ENCODE peak calls at places on chromosomes 4 and X, in five cellular contexts. One of them, this sample, is unnamed.
A peak's percentile ranks its signal among the peaks of the same experiment; 100 is the strongest.

GRCh38 chr4:92045718-92046117 is 258.0 kb upstream of the GRID2 start:
- DNase-seq in IMR-90: no peak
- DNase-seq in breast epithelium: no peak
- DNase-seq in sigmoid colon: no peak
- DNase-seq in A549: no peak
- DNase-seq in this sample: no peak

GRCh38 chrX:39811391-39811790 is 286.4 kb downstream of the BCOR start:
- DNase-seq in IMR-90: no peak
- DNase-seq in breast epithelium: no peak
- DNase-seq in sigmoid colon: no peak
- DNase-seq in A549: no peak
- DNase-seq in this sample: no peak

GRCh38 chr4:69860007-69860406 is at the start of gene SULT1E1:
- DNase-seq in IMR-90: peak; percentile 0
- DNase-seq in breast epithelium: no peak
- DNase-seq in sigmoid colon: no peak
- DNase-seq in A549: no peak
- DNase-seq in this sample: no peak

GRCh38 chr4:69568787-69569186 is 70.7 kb downstream of the UGT2A2 start:
- DNase-seq in IMR-90: no peak
- DNase-seq in breast epithelium: no peak
- DNase-seq in sigmoid colon: no peak
- DNase-seq in A549: no peak
- DNase-seq in this sample: no peak

GRCh38 chrX:1325515-1326116 is 11.0 kb upstream of the IL3RA start:
- DNase-seq in IMR-90: no peak
- DNase-seq in breast epithelium: no peak
- DNase-seq in sigmoid colon: no peak
- DNase-seq in A549: no peak
- DNase-seq in this sample: no peak

GRCh38 chrX:109656774-109657173 is 31.8 kb upstream of the KCNE5 start:
- DNase-seq in IMR-90: no peak
- DNase-seq in breast epithelium: no peak
- DNase-seq in sigmoid colon: no peak
- DNase-seq in A549: no peak
- DNase-seq in this sample: no peak

GRCh38 chrX:101009086-101009485 is 39.6 kb downstream of the ARL13A start:
- DNase-seq in IMR-90: peak; percentile 58
- DNase-seq in breast epithelium: no peak
- DNase-seq in sigmoid colon: no peak
- DNase-seq in A549: no peak
- DNase-seq in this sample: no peak

GRCh38 chr4:6942238-6942800 is 32.7 kb downstream of the TBC1D14 start:
- DNase-seq in IMR-90: peak; percentile 98
- DNase-seq in breast epithelium: no peak
- DNase-seq in sigmoid colon: no peak
- DNase-seq in A549: peak; percentile 55
- DNase-seq in this sample: no peak

GRCh38 chr4:147683172-147683571 is 791 bp downstream of the PRMT9 start:
- DNase-seq in IMR-90: peak; percentile 32
- DNase-seq in breast epithelium: no peak
- DNase-seq in sigmoid colon: peak; percentile 76
- DNase-seq in A549: no peak
- DNase-seq in this sample: no peak

GRCh38 chr4:181998588-181998987 is 244.6 kb upstream of the TENM3 start:
- DNase-seq in IMR-90: no peak
- DNase-seq in breast epithelium: no peak
- DNase-seq in sigmoid colon: no peak
- DNase-seq in A549: no peak
- DNase-seq in this sample: no peak

GRCh38 chrX:34880656-34881055 is 61.9 kb upstream of the FAM47B start:
- DNase-seq in IMR-90: peak; percentile 74
- DNase-seq in breast epithelium: no peak
- DNase-seq in sigmoid colon: no peak
- DNase-seq in A549: no peak
- DNase-seq in this sample: no peak

GRCh38 chr4:76430519-76431388 is 4.3 kb upstream of the SHROOM3 start:
- DNase-seq in IMR-90: peak; percentile 60
- DNase-seq in breast epithelium: no peak
- DNase-seq in sigmoid colon: no peak
- DNase-seq in A549: peak; percentile 33
- DNase-seq in this sample: no peak

DNA sequence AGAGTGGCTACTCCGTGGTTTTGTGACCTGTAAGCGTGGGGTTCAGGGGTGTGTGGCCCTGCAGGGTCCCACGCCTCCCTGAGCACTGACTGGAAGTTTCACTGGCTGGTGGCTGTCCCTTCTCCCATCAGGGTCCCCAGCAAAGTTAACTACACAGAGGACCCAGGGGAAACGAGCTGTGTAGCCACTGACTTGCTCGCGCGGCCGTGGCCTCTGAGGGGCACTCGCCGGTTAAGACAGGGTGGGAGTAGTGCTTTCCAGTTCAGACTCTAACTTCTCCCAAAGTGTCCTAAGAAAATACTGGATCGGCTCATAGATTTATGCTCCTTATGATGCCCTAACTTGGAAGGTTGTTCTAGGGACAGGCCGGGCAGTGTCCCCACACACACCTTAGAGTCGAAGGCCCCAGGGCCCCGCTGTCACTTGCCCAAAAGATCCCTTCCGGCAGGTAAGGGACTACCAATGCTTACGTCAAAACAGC is 28.2 kb downstream of the NELFA start:
- DNase-seq in IMR-90: no peak
- DNase-seq in breast epithelium: no peak
- DNase-seq in sigmoid colon: no peak
- DNase-seq in A549: no peak
- DNase-seq in this sample: no peak
- TF ChIP-seq POLR2A in IMR-90: no peak
- TF ChIP-seq POLR2A in breast epithelium: no peak
- TF ChIP-seq POLR2A in sigmoid colon: no peak
- TF ChIP-seq POLR2A in A549: no peak
- TF ChIP-seq POLR2A in this sample: no peak

GRCh38 chr4:123246085-123246484 is 150.5 kb upstream of the SPRY1 start:
- DNase-seq in IMR-90: no peak
- DNase-seq in breast epithelium: no peak
- DNase-seq in sigmoid colon: no peak
- DNase-seq in A549: no peak
- DNase-seq in this sample: no peak

GRCh38 chr4:123248260-123248659 is 148.3 kb upstream of the SPRY1 start:
- DNase-seq in IMR-90: peak; percentile 58
- DNase-seq in breast epithelium: no peak
- DNase-seq in sigmoid colon: no peak
- DNase-seq in A549: no peak
- DNase-seq in this sample: no peak

GRCh38 chr4:123249821-123250220 is 146.8 kb upstream of the SPRY1 start:
- DNase-seq in IMR-90: no peak
- DNase-seq in breast epithelium: no peak
- DNase-seq in sigmoid colon: no peak
- DNase-seq in A549: no peak
- DNase-seq in this sample: no peak

GRCh38 chr4:123244233-123244632 is 152.4 kb upstream of the SPRY1 start:
- DNase-seq in IMR-90: peak; percentile 65
- DNase-seq in breast epithelium: peak; percentile 58
- DNase-seq in sigmoid colon: peak; percentile 77
- DNase-seq in A549: peak; percentile 3
- DNase-seq in this sample: peak; percentile 24
- TF ChIP-seq CTCF in IMR-90: peak; percentile 18
- TF ChIP-seq CTCF in breast epithelium: no peak
- TF ChIP-seq CTCF in sigmoid colon: no peak
- TF ChIP-seq CTCF in A549: no peak
- TF ChIP-seq CTCF in this sample: no peak

GRCh38 chrX:51158261-51158660 is 174.4 kb upstream of the NUDT10 start:
- DNase-seq in IMR-90: no peak
- DNase-seq in breast epithelium: no peak
- DNase-seq in sigmoid colon: no peak
- DNase-seq in A549: no peak
- DNase-seq in this sample: no peak

GRCh38 chrX:51163730-51164129 is 168.9 kb upstream of the NUDT10 start:
- DNase-seq in IMR-90: no peak
- DNase-seq in breast epithelium: no peak
- DNase-seq in sigmoid colon: no peak
- DNase-seq in A549: no peak
- DNase-seq in this sample: no peak
- H3K4me3 ChIP-seq in IMR-90: no peak overlapping the region
- H3K4me3 ChIP-seq in breast epithelium: no peak overlapping the region
- H3K4me3 ChIP-seq in sigmoid colon: no peak overlapping the region
- H3K4me3 ChIP-seq in A549: no peak overlapping the region
- H3K4me3 ChIP-seq in this sample: no peak overlapping the region

GRCh38 chr4:38621004-38621684 is 42.9 kb upstream of the KLF3 start:
- DNase-seq in IMR-90: peak; percentile 87
- DNase-seq in breast epithelium: no peak
- DNase-seq in sigmoid colon: no peak
- DNase-seq in A549: peak; percentile 87
- DNase-seq in this sample: peak; percentile 64
- TF ChIP-seq POLR2A in IMR-90: no peak
- TF ChIP-seq POLR2A in breast epithelium: no peak
- TF ChIP-seq POLR2A in sigmoid colon: no peak
- TF ChIP-seq POLR2A in A549: no peak
- TF ChIP-seq POLR2A in this sample: peak; percentile 23

GRCh38 chr4:13543091-13543581 is 1.2 kb downstream of the NKX3-2 start:
- DNase-seq in IMR-90: no peak
- DNase-seq in breast epithelium: no peak
- DNase-seq in sigmoid colon: peak; percentile 73
- DNase-seq in A549: no peak
- DNase-seq in this sample: no peak

GRCh38 chr4:13541176-13541604 is 3.1 kb downstream of the NKX3-2 start:
- DNase-seq in IMR-90: no peak
- DNase-seq in breast epithelium: no peak
- DNase-seq in sigmoid colon: peak; percentile 62
- DNase-seq in A549: no peak
- DNase-seq in this sample: no peak

GRCh38 chr4:13540446-13541175 is 3.7 kb downstream of the NKX3-2 start:
- DNase-seq in IMR-90: no peak
- DNase-seq in breast epithelium: no peak
- DNase-seq in sigmoid colon: peak; percentile 45
- DNase-seq in A549: no peak
- DNase-seq in this sample: no peak

GRCh38 chr4:13542577-13543042 is 1.7 kb downstream of the NKX3-2 start:
- DNase-seq in IMR-90: no peak
- DNase-seq in breast epithelium: no peak
- DNase-seq in sigmoid colon: peak; percentile 69
- DNase-seq in A549: no peak
- DNase-seq in this sample: no peak

DNA sequence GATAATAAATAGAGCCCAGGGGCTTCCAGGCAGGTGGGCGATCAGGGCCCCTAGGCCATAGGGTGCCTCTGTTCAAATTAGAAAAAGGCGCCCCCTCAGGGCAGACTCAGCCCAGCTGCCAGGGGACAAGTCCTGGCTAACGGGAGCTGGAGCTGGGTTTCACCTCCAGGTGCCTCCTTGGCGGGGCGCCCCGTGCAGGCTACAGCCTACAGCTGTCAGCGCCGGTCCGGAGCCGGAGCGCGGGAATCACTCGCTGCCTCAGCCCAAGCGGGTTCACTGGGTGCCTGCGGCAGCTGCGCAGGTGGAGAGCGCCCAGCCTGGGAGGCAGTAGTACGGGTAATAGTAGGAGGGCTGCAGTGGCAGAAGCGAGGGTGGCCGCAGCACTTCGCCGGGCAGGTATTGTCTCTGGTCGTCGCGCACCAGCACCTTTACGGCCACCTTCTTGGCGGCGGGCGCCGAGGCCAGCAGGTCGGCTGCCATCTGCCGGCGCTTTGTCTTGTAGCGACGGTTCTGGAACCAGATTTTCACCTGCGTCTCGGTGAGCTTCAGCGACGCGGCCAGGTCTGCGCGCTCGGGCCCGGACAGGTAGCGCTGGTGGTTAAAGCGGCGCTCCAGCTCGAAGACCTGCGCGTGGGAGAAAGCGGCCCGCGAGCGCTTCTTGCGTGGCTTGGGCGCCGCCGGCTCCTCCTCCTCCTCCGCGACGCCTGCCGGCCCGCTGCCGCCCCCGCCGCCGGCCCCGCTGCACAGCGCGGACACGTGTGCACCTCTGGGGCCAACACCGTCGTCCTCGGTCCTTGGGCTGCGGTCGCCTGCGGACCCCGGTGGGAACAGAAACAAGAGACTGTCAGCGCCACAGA is 2.4 kb downstream of the NKX3-2 start:
- DNase-seq in IMR-90: no peak
- DNase-seq in breast epithelium: no peak
- DNase-seq in sigmoid colon: peak; percentile 78
- DNase-seq in A549: peak; percentile 38
- DNase-seq in this sample: no peak
- TF ChIP-seq CTCF in IMR-90: peak; percentile 15
- TF ChIP-seq CTCF in breast epithelium: peak; percentile 14
- TF ChIP-seq CTCF in sigmoid colon: peak; percentile 11
- TF ChIP-seq CTCF in A549: peak; percentile 33
- TF ChIP-seq CTCF in this sample: no peak

DNA sequence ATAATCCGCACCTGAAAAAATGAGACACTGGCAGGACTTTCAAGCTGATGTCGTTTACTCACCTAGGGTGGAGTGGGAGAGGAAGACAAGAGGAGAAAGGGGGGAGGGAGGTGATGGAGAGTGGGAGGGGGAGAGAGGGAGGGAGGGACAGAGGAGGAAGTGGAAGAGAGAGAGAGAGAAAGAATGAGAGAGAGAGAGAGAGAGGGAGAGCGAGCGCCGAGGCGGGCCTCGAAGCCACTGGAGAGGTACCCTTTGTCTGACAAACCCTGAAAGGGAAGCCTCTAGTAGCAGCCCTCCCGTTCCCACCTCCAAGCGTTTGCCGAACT is 294 bp upstream of the ADGRL3 start:
- DNase-seq in IMR-90: no peak
- DNase-seq in breast epithelium: no peak
- DNase-seq in sigmoid colon: no peak
- DNase-seq in A549: no peak
- DNase-seq in this sample: no peak
- H3K4me3 ChIP-seq in IMR-90: peak overlapping the region; percentile 62
- H3K4me3 ChIP-seq in breast epithelium: peak overlapping the region; percentile 55
- H3K4me3 ChIP-seq in sigmoid colon: peak overlapping the region; percentile 53
- H3K4me3 ChIP-seq in A549: peak overlapping the region; percentile 44
- H3K4me3 ChIP-seq in this sample: peak overlapping the region; percentile 49

DNA sequence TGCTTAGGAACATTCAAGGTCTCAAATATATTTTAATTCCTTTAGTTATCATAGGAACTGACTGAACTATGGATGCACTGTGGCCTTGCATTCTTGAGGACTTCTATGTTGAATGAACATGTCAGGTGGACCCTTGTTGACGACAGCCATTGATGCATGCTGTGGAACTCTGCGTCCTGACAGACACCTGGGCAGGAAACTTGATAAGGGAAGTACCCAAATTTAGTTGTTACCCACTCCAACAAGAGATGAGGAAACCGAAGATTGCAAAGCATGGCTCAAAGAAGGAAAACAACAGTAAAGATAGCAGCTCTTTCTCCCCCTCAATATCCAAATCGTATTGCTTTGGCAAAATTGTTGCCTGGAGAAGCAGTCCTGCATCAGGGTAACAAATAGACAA is 540.0 kb upstream of the NR3C2 start:
- DNase-seq in IMR-90: no peak
- DNase-seq in breast epithelium: no peak
- DNase-seq in sigmoid colon: no peak
- DNase-seq in A549: no peak
- DNase-seq in this sample: no peak
- TF ChIP-seq POLR2A in IMR-90: no peak
- TF ChIP-seq POLR2A in breast epithelium: no peak
- TF ChIP-seq POLR2A in sigmoid colon: no peak
- TF ChIP-seq POLR2A in A549: no peak
- TF ChIP-seq POLR2A in this sample: no peak

GRCh38 chrX:20988804-20989203 is 385.4 kb upstream of the CNKSR2 start:
- DNase-seq in IMR-90: no peak
- DNase-seq in breast epithelium: no peak
- DNase-seq in sigmoid colon: no peak
- DNase-seq in A549: no peak
- DNase-seq in this sample: no peak

GRCh38 chrX:20988118-20988517 is 386.1 kb upstream of the CNKSR2 start:
- DNase-seq in IMR-90: no peak
- DNase-seq in breast epithelium: no peak
- DNase-seq in sigmoid colon: no peak
- DNase-seq in A549: no peak
- DNase-seq in this sample: no peak

GRCh38 chrX:20989361-20989760 is 384.9 kb upstream of the CNKSR2 start:
- DNase-seq in IMR-90: no peak
- DNase-seq in breast epithelium: no peak
- DNase-seq in sigmoid colon: no peak
- DNase-seq in A549: no peak
- DNase-seq in this sample: no peak
- TF ChIP-seq CTCF in IMR-90: no peak
- TF ChIP-seq CTCF in breast epithelium: no peak
- TF ChIP-seq CTCF in sigmoid colon: no peak
- TF ChIP-seq CTCF in A549: no peak
- TF ChIP-seq CTCF in this sample: no peak